ENCODE peak calls at places on chromosomes 2 and 18, in eight cellular contexts. V, P, Y, R, N, M, K and O are unnamed samples.

GRCh38 chr18:13136056-13136688 is 82.4 kb upstream of the LDLRAD4 start:
- DNase-seq in P (no peak), M (no peak), K (no peak), Y (peak; percentile 46), R (no peak), V (peak; percentile 29), N (no peak), O (peak; percentile 67)

GRCh38 chr2:866009-866680 is 84.5 kb upstream of the SNTG2 start:
- DNase-seq in P (no peak), R (no peak), N (no peak), M (no peak), V (no peak), K (peak; percentile 58), Y (no peak), O (no peak)

GRCh38 chr18:45938488-45938935 is 28.6 kb downstream of the EPG5 start:
- DNase-seq in N (no peak), K (no peak), V (no peak), M (no peak), Y (no peak), P (no peak), R (no peak), O (peak; percentile 86)

GRCh38 chr2:97750017-97750416 is 36.6 kb downstream of the ZAP70 start:
- DNase-seq in V (no peak), N (no peak), R (no peak), P (no peak), M (no peak), K (no peak), Y (no peak), O (no peak)

GRCh38 chr18:75574197-75574596 is 146.7 kb upstream of the SMIM21 start:
- DNase-seq in N (no peak), Y (no peak), R (no peak), P (no peak), V (no peak), M (no peak), K (no peak), O (no peak)

GRCh38 chr18:57666818-57667497 is 45.3 kb upstream of the NARS1 start:
- DNase-seq in M (no peak), Y (no peak), V (no peak), K (no peak), N (no peak), P (no peak), R (no peak), O (no peak)

GRCh38 chr2:196226058-196226747 is 54.8 kb upstream of the STK17B start:
- DNase-seq in M (no peak), V (no peak), P (no peak), R (no peak), Y (no peak), N (no peak), K (no peak), O (no peak)

GRCh38 chr18:59196161-59196560 is 23.8 kb upstream of the GRP start:
- DNase-seq in M (no peak), V (no peak), R (no peak), N (no peak), Y (no peak), P (no peak), K (no peak), O (no peak)